ENCODE peak calls at places on chromosomes 16 and 17, in seven cellular contexts. F is esophagus squamous epithelium, Z is adrenal gland, G is breast epithelium, L is A549, M is HepG2, H is transverse colon. T is an unnamed sample.
A peak's percentile ranks its signal among the peaks of the same experiment; 100 is the strongest.

GRCh38 chr17:36183001-36183810 is 6.8 kb upstream of the TBC1D3B start:
- DNase-seq in F (no peak), Z (peak; percentile 59), G (peak; percentile 75), L (peak; percentile 55), M (peak; percentile 37), H (peak; percentile 68), T (peak; percentile 83)

GRCh38 chr16:63361032-63361624 is 1324.9 kb upstream of the CDH8 start:
- DNase-seq in F (no peak), Z (no peak), G (no peak), L (peak; percentile 64), M (peak; percentile 46), H (no peak), T (no peak)

GRCh38 chr17:39054111-39054645 is 87.0 kb upstream of the FBXO47 start:
- DNase-seq in F (no peak), Z (no peak), G (no peak), L (no peak), M (no peak), H (no peak), T (no peak)

GRCh38 chr17:74532115-74532514 is 840 bp upstream of the CD300LB start:
- DNase-seq in F (no peak), Z (peak; percentile 37), G (no peak), L (no peak), M (no peak), H (peak; percentile 43), T (peak; percentile 64)

GRCh38 chr17:51627776-51628175 is 367.4 kb downstream of the UTP18 start:
- DNase-seq in F (no peak), Z (no peak), G (no peak), L (no peak), M (no peak), H (no peak), T (no peak)

GRCh38 chr17:76670708-76671122 is 27.2 kb upstream of the ST6GALNAC1 start:
- DNase-seq in F (no peak), Z (no peak), G (no peak), L (no peak), M (no peak), H (no peak), T (no peak)

GRCh38 chr17:80101946-80102706 is 745 bp downstream of the GAA start:
- DNase-seq in F (no peak), Z (no peak), G (no peak), L (no peak), M (peak; percentile 30), H (no peak), T (peak; percentile 70)

GRCh38 chr17:17401271-17401781 is 75.5 kb upstream of the MED9 start:
- DNase-seq in F (no peak), Z (peak; percentile 63), G (no peak), L (peak; percentile 50), M (peak; percentile 56), H (no peak), T (no peak)

GRCh38 chr16:63702981-63703590 is 1418.8 kb downstream of the CDH11 start:
- DNase-seq in F (no peak), Z (no peak), G (no peak), L (no peak), M (peak; percentile 21), H (no peak), T (peak; percentile 25)

GRCh38 chr16:31504159-31504558 is 4.0 kb downstream of the RUSF1 start:
- DNase-seq in F (no peak), Z (no peak), G (no peak), L (no peak), M (no peak), H (no peak), T (no peak)

GRCh38 chr17:38851434-38851833 is 2.1 kb downstream of the RPL23 start:
- DNase-seq in F (no peak), Z (no peak), G (no peak), L (no peak), M (no peak), H (no peak), T (no peak)

GRCh38 chr17:74605361-74605760 is 13.3 kb upstream of the CD300LD start:
- DNase-seq in F (no peak), Z (peak; percentile 77), G (no peak), L (peak; percentile 43), M (no peak), H (peak; percentile 46), T (peak; percentile 27)

GRCh38 chr17:67067571-67068517 is 23.5 kb downstream of the CACNG1 start:
- DNase-seq in F (no peak), Z (no peak), G (no peak), L (no peak), M (no peak), H (no peak), T (no peak)

GRCh38 chr16:12679660-12680272 is 123.9 kb downstream of the CPPED1 start:
- DNase-seq in F (no peak), Z (no peak), G (no peak), L (no peak), M (no peak), H (no peak), T (no peak)

GRCh38 chr16:75264531-75264998 is 13.1 kb upstream of the BCAR1 start:
- DNase-seq in F (no peak), Z (peak; percentile 54), G (no peak), L (no peak), M (no peak), H (no peak), T (peak; percentile 60)

GRCh38 chr16:15811778-15812750 is 44.8 kb downstream of the MYH11 start:
- DNase-seq in F (no peak), Z (no peak), G (no peak), L (peak; percentile 69), M (no peak), H (no peak), T (no peak)

GRCh38 chr17:4301066-4301465 is 37.3 kb upstream of the ANKFY1 start:
- DNase-seq in F (no peak), Z (no peak), G (no peak), L (no peak), M (no peak), H (no peak), T (peak; percentile 28)

GRCh38 chr16:87135631-87136030 is 181.6 kb downstream of the C16orf95 start:
- DNase-seq in F (no peak), Z (no peak), G (no peak), L (no peak), M (no peak), H (no peak), T (no peak)

GRCh38 chr16:65287307-65287706 is 165.4 kb upstream of the CDH11 start:
- DNase-seq in F (no peak), Z (no peak), G (no peak), L (no peak), M (no peak), H (no peak), T (no peak)

GRCh38 chr16:69476920-69477418 is 52.5 kb downstream of the CYB5B start:
- DNase-seq in F (no peak), Z (peak; percentile 52), G (no peak), L (peak; percentile 73), M (peak; percentile 29), H (no peak), T (no peak)

GRCh38 chr17:67570797-67571196 is 146.9 kb upstream of the NOL11 start:
- DNase-seq in F (no peak), Z (no peak), G (no peak), L (no peak), M (no peak), H (no peak), T (no peak)

GRCh38 chr17:67555855-67556254 is 161.9 kb upstream of the NOL11 start:
- DNase-seq in F (no peak), Z (no peak), G (no peak), L (no peak), M (no peak), H (no peak), T (no peak)

GRCh38 chr16:89842471-89843408 is 14.5 kb downstream of the SPIRE2 start:
- DNase-seq in F (no peak), Z (no peak), G (no peak), L (no peak), M (peak; percentile 87), H (no peak), T (peak; percentile 57)

GRCh38 chr16:7843196-7843595 is 510.6 kb downstream of the RBFOX1 start:
- DNase-seq in F (no peak), Z (no peak), G (no peak), L (no peak), M (no peak), H (no peak), T (no peak)

GRCh38 chr17:559699-560378 is 154.8 kb downstream of the VPS53 start:
- DNase-seq in F (no peak), Z (peak; percentile 77), G (no peak), L (peak; percentile 53), M (no peak), H (no peak), T (peak; percentile 26)

GRCh38 chr17:563646-564045 is 151.0 kb downstream of the VPS53 start:
- DNase-seq in F (no peak), Z (no peak), G (no peak), L (no peak), M (no peak), H (no peak), T (no peak)

GRCh38 chr17:561118-561517 is 153.5 kb downstream of the VPS53 start:
- DNase-seq in F (no peak), Z (no peak), G (no peak), L (no peak), M (no peak), H (no peak), T (no peak)

GRCh38 chr17:560379-560935 is 154.2 kb downstream of the VPS53 start:
- DNase-seq in F (no peak), Z (no peak), G (no peak), L (no peak), M (no peak), H (no peak), T (no peak)

GRCh38 chr17:562174-562573 is 152.5 kb downstream of the VPS53 start:
- DNase-seq in F (no peak), Z (no peak), G (no peak), L (no peak), M (no peak), H (no peak), T (no peak)
- TF ChIP-seq POLR2A in F (no peak), Z (no peak), G (no peak), L (no peak), M (no peak), H (no peak), T (no peak)

GRCh38 chr17:78715000-78715771 is 66.9 kb downstream of the CYTH1 start:
- DNase-seq in F (no peak), Z (no peak), G (no peak), L (no peak), M (no peak), H (no peak), T (no peak)
- H3K27ac ChIP-seq in F (no peak overlapping the region), Z (no peak overlapping the region), G (no peak overlapping the region), L (peak overlapping the region; percentile 88), M (no peak overlapping the region), H (peak overlapping the region; percentile 83), T (no peak overlapping the region)

GRCh38 chr17:61701334-61701733 is 110.3 kb upstream of the NACA2 start:
- DNase-seq in F (no peak), Z (no peak), G (no peak), L (no peak), M (no peak), H (no peak), T (no peak)
- H3K9me3 ChIP-seq in F (peaks cover 32% of the 10 kb centered on the region), Z (no peaks in the 10 kb centered on the region), G (peaks cover 18% of the 10 kb centered on the region), L (peaks cover 41% of the 10 kb centered on the region), M (peaks cover 24% of the 10 kb centered on the region), H (peaks cover 30% of the 10 kb centered on the region), T (peaks cover 22% of the 10 kb centered on the region)

DNA sequence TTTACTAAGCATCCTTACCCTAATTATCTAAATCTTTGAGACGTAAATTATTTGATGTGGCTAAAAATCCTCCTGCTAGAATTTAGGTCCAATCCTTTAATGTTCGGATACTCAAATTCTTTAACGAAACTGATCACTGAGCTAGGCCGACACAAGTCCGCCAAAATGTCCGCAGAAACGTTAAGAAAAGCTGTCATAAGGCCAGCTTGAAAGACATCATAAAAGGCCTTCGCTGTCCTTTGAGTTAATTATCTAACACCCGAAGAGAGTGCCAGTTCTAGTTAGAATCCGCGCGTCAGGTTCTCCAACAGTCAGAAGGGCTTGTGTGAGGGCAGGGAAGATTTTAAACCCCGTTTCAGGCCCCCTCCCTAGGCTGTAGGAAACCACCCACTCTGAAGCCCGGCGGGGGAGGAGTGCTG is 792 bp upstream of the CLTC start:
- DNase-seq in F (no peak), Z (peak; percentile 95), G (no peak), L (no peak), M (peak; percentile 87), H (no peak), T (no peak)
- TF ChIP-seq POLR2A in F (no peak), Z (peak; percentile 97), G (no peak), L (no peak), M (no peak), H (peak; percentile 94), T (no peak)

T was measured in heart left ventricle.